ENCODE peak calls at places on chromosomes 6 and 20, in seven cellular contexts. U is NT2/D1, P is tibial artery, D is fibroblast of lung, C is sigmoid colon, A is heart right ventricle, I is breast epithelium. S is an unnamed sample. For H3K9me3, the result is how much of the 10 kb centered on the place peaks cover.

GRCh38 chr20:34240698-34241615 is at the start of gene ASIP:
- DNase-seq in C (no peak), P (no peak), U (no peak), A (no peak), D (no peak), I (no peak), S (no peak)

GRCh38 chr6:22250486-22250885 is 46.4 kb downstream of the PRL start:
- DNase-seq in I (no peak), P (no peak), C (no peak), U (peak), D (no peak), A (no peak), S (peak)

GRCh38 chr6:134065706-134066105 is 13.3 kb upstream of the SLC2A12 start:
- DNase-seq in D (peak), P (no peak), U (no peak), A (no peak), C (no peak), I (no peak), S (no peak)

GRCh38 chr6:131348572-131348971 is 213.3 kb downstream of the AKAP7 start:
- DNase-seq in C (no peak), I (no peak), D (no peak), U (no peak), P (no peak), A (no peak), S (no peak)

GRCh38 chr20:38673731-38674177 is 50.5 kb upstream of the SLC32A1 start:
- DNase-seq in D (no peak), C (no peak), A (no peak), I (no peak), U (peak), P (no peak), S (no peak)

GRCh38 chr6:11207199-11207968 is 25.1 kb downstream of the NEDD9 start:
- DNase-seq in I (peak), U (no peak), A (peak), D (peak), C (peak), P (peak), S (peak)

GRCh38 chr20:33724439-33725094 is 4.5 kb upstream of the PXMP4 start:
- DNase-seq in P (no peak), I (no peak), C (no peak), U (no peak), A (no peak), D (no peak), S (peak)

GRCh38 chr6:168411793-168412192 is 29.2 kb upstream of the SMOC2 start:
- DNase-seq in A (no peak), U (no peak), I (no peak), D (no peak), P (no peak), C (no peak), S (no peak)

GRCh38 chr6:37406942-37407341 is 26.1 kb upstream of the CMTR1 start:
- DNase-seq in I (no peak), C (no peak), P (no peak), U (no peak), A (no peak), D (no peak), S (no peak)

GRCh38 chr6:33896391-33897192 is 92.8 kb upstream of the MLN start:
- DNase-seq in D (peak), C (no peak), A (no peak), I (no peak), P (no peak), U (no peak), S (no peak)

GRCh38 chr6:1960484-1961142 is 284.8 kb downstream of the GMDS start:
- DNase-seq in C (no peak), A (no peak), U (no peak), D (no peak), I (no peak), P (no peak), S (no peak)

GRCh38 chr20:53609501-53610445 is 16.1 kb upstream of the ZNF217 start:
- DNase-seq in C (peak), A (no peak), D (peak), P (peak), I (no peak), U (no peak), S (peak)

GRCh38 chr20:21519136-21519584 is 5.3 kb upstream of the NKX2-2 start:
- DNase-seq in I (no peak), P (no peak), C (no peak), D (no peak), U (no peak), A (no peak), S (no peak)
- H3K9me3 ChIP-seq in I (under half), P (under half), C (under half), D (under half), U (under half), A (under half), S (under half)

DNA sequence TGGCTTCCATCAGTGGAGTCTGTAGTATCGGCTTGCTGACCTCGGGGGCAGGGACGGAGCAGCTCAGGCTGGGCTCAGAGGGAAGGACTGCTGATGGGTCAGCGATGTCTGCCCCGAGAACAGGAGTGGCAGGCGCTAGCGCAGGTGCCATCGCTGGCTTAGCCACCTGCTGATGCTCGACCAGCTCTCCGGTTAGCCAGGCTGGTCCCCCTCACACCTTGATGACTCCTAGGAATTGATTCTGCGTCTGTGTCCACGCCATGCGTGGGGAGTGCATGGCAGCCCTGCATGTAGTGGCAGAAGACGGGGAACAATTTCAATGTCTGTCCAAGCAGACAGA is 6.6 kb downstream of the SS18L1 start:
- DNase-seq in U (no peak), P (no peak), I (no peak), C (no peak), A (no peak), D (no peak), S (no peak)
- H3K4me3 ChIP-seq in U (no peak), P (no peak), I (no peak), C (no peak), A (no peak), D (no peak), S (no peak)

GRCh38 chr20:49279677-49280462 is 2.0 kb upstream of the ZNFX1 start:
- DNase-seq in D (peak), I (no peak), A (no peak), U (no peak), P (no peak), C (no peak), S (no peak)
- H3K9me3 ChIP-seq in D (under half), I (under half), A (under half), U (half or more), P (under half), C (under half), S (half or more)

GRCh38 chr6:148074735-148075134 is 267.9 kb upstream of the SASH1 start:
- DNase-seq in P (no peak), C (no peak), A (no peak), I (no peak), U (no peak), D (no peak), S (no peak)
- H3K4me3 ChIP-seq in P (no peak), C (no peak), A (no peak), I (no peak), U (no peak), D (no peak), S (no peak)

GRCh38 chr6:148653138-148653776 is 93.6 kb upstream of the UST start:
- DNase-seq in C (no peak), P (no peak), I (no peak), A (no peak), D (no peak), U (no peak), S (no peak)
- H3K9me3 ChIP-seq in C (under half), P (under half), I (under half), A (under half), D (under half), U (half or more), S (under half)

GRCh38 chr6:16130932-16131387 is 2.1 kb downstream of the MYLIP start:
- DNase-seq in U (peak), D (peak), I (no peak), P (peak), C (no peak), A (peak), S (peak)
- H3K4me3 ChIP-seq in U (peak), D (peak), I (peak), P (peak), C (peak), A (peak), S (peak)

S was measured in Caco-2.